ENCODE peak calls at places on chromosomes 7 and 10, in eight cellular contexts. Z is AG09309; D is AG20443; L is endodermal cell; B is cardiac muscle cell; U is right lobe of liver; W is activated naive CD4-positive, alpha-beta T cell; H is T-helper 1 cell. O is an unnamed sample.
A peak's percentile ranks its signal among the peaks of the same experiment; 100 is the strongest.

GRCh38 chr7:134699021-134699818 is 52.6 kb downstream of the BPGM start:
- DNase-seq in D (no peak), U (no peak), B (no peak), L (no peak), Z (no peak), H (no peak), W (no peak), O (no peak)

GRCh38 chr7:21113609-21114416 is 314.1 kb upstream of the SP4 start:
- DNase-seq in B (no peak), L (no peak), D (no peak), U (no peak), Z (no peak), W (no peak), H (no peak), O (peak; percentile 80)

GRCh38 chr10:114064151-114065045 is 20.7 kb downstream of the ADRB1 start:
- DNase-seq in W (no peak), H (no peak), U (peak; percentile 82), L (no peak), D (no peak), B (no peak), Z (no peak), O (no peak)

GRCh38 chr7:22843681-22844309 is 21.1 kb upstream of the TOMM7 start:
- DNase-seq in L (no peak), H (no peak), Z (no peak), U (no peak), W (no peak), B (no peak), D (no peak), O (no peak)

GRCh38 chr7:142025896-142026295 is 30.2 kb downstream of the MGAM start:
- DNase-seq in W (no peak), L (no peak), H (no peak), Z (no peak), D (no peak), B (no peak), U (no peak), O (no peak)

GRCh38 chr10:114697061-114697598 is 39.1 kb upstream of the ABLIM1 start:
- DNase-seq in W (no peak), B (no peak), L (no peak), Z (peak; percentile 82), U (no peak), H (no peak), D (no peak), O (peak; percentile 65)

GRCh38 chr10:76023007-76023406 is 591.6 kb downstream of the LRMDA start:
- DNase-seq in U (no peak), B (no peak), W (no peak), L (no peak), Z (no peak), H (no peak), D (no peak), O (no peak)

GRCh38 chr7:30543815-30544525 is 39.3 kb upstream of the GGCT start:
- DNase-seq in Z (no peak), D (no peak), W (no peak), H (no peak), L (no peak), B (no peak), U (no peak), O (no peak)

GRCh38 chr7:586494-586893 is 66.8 kb upstream of the PDGFA start:
- DNase-seq in Z (no peak), L (no peak), D (no peak), B (no peak), U (no peak), W (no peak), H (no peak), O (no peak)

O was measured in kidney epithelial cell.